ENCODE peak calls at places on chromosomes 12 and 14, in ten cellular contexts. One of them, this sample, is unnamed. For H3K9me3, the result is how much of the 10 kb centered on the place peaks cover.

GRCh38 chr14:101182476-101182875 is 279.0 kb upstream of the RTL1 start:
- DNase-seq in heart right ventricle: no peak
- DNase-seq in left ventricle myocardium inferior: no peak
- DNase-seq in mammary epithelial cell: no peak
- DNase-seq in adrenal gland: no peak
- DNase-seq in sigmoid colon: no peak
- DNase-seq in GM23248: no peak
- DNase-seq in mucosa of descending colon: no peak
- DNase-seq in A549: no peak
- DNase-seq in IMR-90: no peak
- DNase-seq in this sample: no peak

GRCh38 chr14:104212206-104213095 is 74.1 kb downstream of the KIF26A start:
- DNase-seq in heart right ventricle: no peak
- DNase-seq in left ventricle myocardium inferior: no peak
- DNase-seq in mammary epithelial cell: no peak
- DNase-seq in adrenal gland: no peak
- DNase-seq in sigmoid colon: no peak
- DNase-seq in GM23248: no peak
- DNase-seq in mucosa of descending colon: no peak
- DNase-seq in A549: no peak
- DNase-seq in IMR-90: no peak
- DNase-seq in this sample: no peak

GRCh38 chr12:23133471-23133870 is 508.5 kb downstream of the ETNK1 start:
- DNase-seq in heart right ventricle: no peak
- DNase-seq in left ventricle myocardium inferior: no peak
- DNase-seq in mammary epithelial cell: no peak
- DNase-seq in adrenal gland: no peak
- DNase-seq in sigmoid colon: no peak
- DNase-seq in GM23248: no peak
- DNase-seq in mucosa of descending colon: no peak
- DNase-seq in A549: no peak
- DNase-seq in IMR-90: no peak
- DNase-seq in this sample: no peak

GRCh38 chr12:88111074-88111652 is 30.7 kb downstream of the CEP290 start:
- DNase-seq in heart right ventricle: no peak
- DNase-seq in left ventricle myocardium inferior: no peak
- DNase-seq in mammary epithelial cell: peak
- DNase-seq in adrenal gland: no peak
- DNase-seq in sigmoid colon: no peak
- DNase-seq in GM23248: peak
- DNase-seq in mucosa of descending colon: peak
- DNase-seq in A549: peak
- DNase-seq in IMR-90: peak
- DNase-seq in this sample: no peak

GRCh38 chr14:53999061-53999488 is 42.5 kb upstream of the BMP4 start:
- DNase-seq in heart right ventricle: no peak
- DNase-seq in left ventricle myocardium inferior: no peak
- DNase-seq in mammary epithelial cell: peak
- DNase-seq in adrenal gland: no peak
- DNase-seq in sigmoid colon: no peak
- DNase-seq in GM23248: peak
- DNase-seq in mucosa of descending colon: no peak
- DNase-seq in A549: no peak
- DNase-seq in IMR-90: peak
- DNase-seq in this sample: no peak

GRCh38 chr12:124443929-124444712 is 123.3 kb downstream of the NCOR2 start:
- DNase-seq in heart right ventricle: no peak
- DNase-seq in left ventricle myocardium inferior: no peak
- DNase-seq in mammary epithelial cell: no peak
- DNase-seq in adrenal gland: no peak
- DNase-seq in sigmoid colon: no peak
- DNase-seq in GM23248: no peak
- DNase-seq in mucosa of descending colon: no peak
- DNase-seq in A549: no peak
- DNase-seq in IMR-90: peak
- DNase-seq in this sample: no peak

GRCh38 chr12:49292729-49293055 is 2.3 kb upstream of the PRPH start:
- DNase-seq in heart right ventricle: no peak
- DNase-seq in left ventricle myocardium inferior: no peak
- DNase-seq in mammary epithelial cell: no peak
- DNase-seq in adrenal gland: no peak
- DNase-seq in sigmoid colon: peak
- DNase-seq in GM23248: no peak
- DNase-seq in mucosa of descending colon: no peak
- DNase-seq in A549: no peak
- DNase-seq in IMR-90: no peak
- DNase-seq in this sample: no peak

GRCh38 chr14:36055052-36055378 is 121.5 kb downstream of the PTCSC3 start:
- DNase-seq in heart right ventricle: no peak
- DNase-seq in left ventricle myocardium inferior: no peak
- DNase-seq in mammary epithelial cell: no peak
- DNase-seq in adrenal gland: no peak
- DNase-seq in sigmoid colon: no peak
- DNase-seq in GM23248: no peak
- DNase-seq in mucosa of descending colon: no peak
- DNase-seq in A549: no peak
- DNase-seq in IMR-90: no peak
- DNase-seq in this sample: no peak

GRCh38 chr12:62679569-62679968 is 212.9 kb downstream of the MON2 start:
- DNase-seq in heart right ventricle: no peak
- DNase-seq in left ventricle myocardium inferior: no peak
- DNase-seq in mammary epithelial cell: no peak
- DNase-seq in adrenal gland: no peak
- DNase-seq in sigmoid colon: no peak
- DNase-seq in GM23248: no peak
- DNase-seq in mucosa of descending colon: no peak
- DNase-seq in A549: no peak
- DNase-seq in IMR-90: no peak
- DNase-seq in this sample: no peak

GRCh38 chr14:69043598-69044267 is 64.6 kb upstream of the ACTN1 start:
- DNase-seq in heart right ventricle: peak
- DNase-seq in left ventricle myocardium inferior: no peak
- DNase-seq in mammary epithelial cell: no peak
- DNase-seq in adrenal gland: peak
- DNase-seq in sigmoid colon: peak
- DNase-seq in GM23248: peak
- DNase-seq in mucosa of descending colon: no peak
- DNase-seq in A549: no peak
- DNase-seq in IMR-90: peak
- DNase-seq in this sample: no peak

GRCh38 chr12:53515291-53515680 is 8.0 kb upstream of the NPFF start:
- DNase-seq in heart right ventricle: no peak
- DNase-seq in left ventricle myocardium inferior: no peak
- DNase-seq in mammary epithelial cell: no peak
- DNase-seq in adrenal gland: no peak
- DNase-seq in sigmoid colon: no peak
- DNase-seq in GM23248: no peak
- DNase-seq in mucosa of descending colon: no peak
- DNase-seq in A549: no peak
- DNase-seq in IMR-90: no peak
- DNase-seq in this sample: no peak

GRCh38 chr14:63933110-63933509 is 80.3 kb downstream of the SYNE2 start:
- DNase-seq in heart right ventricle: no peak
- DNase-seq in left ventricle myocardium inferior: no peak
- DNase-seq in mammary epithelial cell: peak
- DNase-seq in adrenal gland: no peak
- DNase-seq in sigmoid colon: no peak
- DNase-seq in GM23248: no peak
- DNase-seq in mucosa of descending colon: no peak
- DNase-seq in A549: no peak
- DNase-seq in IMR-90: no peak
- DNase-seq in this sample: no peak

GRCh38 chr12:108890208-108890607 is 10.3 kb downstream of the DAO start:
- DNase-seq in heart right ventricle: no peak
- DNase-seq in left ventricle myocardium inferior: no peak
- DNase-seq in mammary epithelial cell: no peak
- DNase-seq in adrenal gland: no peak
- DNase-seq in sigmoid colon: no peak
- DNase-seq in GM23248: peak
- DNase-seq in mucosa of descending colon: no peak
- DNase-seq in A549: no peak
- DNase-seq in IMR-90: peak
- DNase-seq in this sample: no peak

GRCh38 chr12:118855858-118856257 is 125.5 kb upstream of the SRRM4 start:
- DNase-seq in heart right ventricle: no peak
- DNase-seq in left ventricle myocardium inferior: no peak
- DNase-seq in mammary epithelial cell: no peak
- DNase-seq in adrenal gland: no peak
- DNase-seq in sigmoid colon: no peak
- DNase-seq in GM23248: no peak
- DNase-seq in mucosa of descending colon: no peak
- DNase-seq in A549: no peak
- DNase-seq in IMR-90: no peak
- DNase-seq in this sample: no peak

DNA sequence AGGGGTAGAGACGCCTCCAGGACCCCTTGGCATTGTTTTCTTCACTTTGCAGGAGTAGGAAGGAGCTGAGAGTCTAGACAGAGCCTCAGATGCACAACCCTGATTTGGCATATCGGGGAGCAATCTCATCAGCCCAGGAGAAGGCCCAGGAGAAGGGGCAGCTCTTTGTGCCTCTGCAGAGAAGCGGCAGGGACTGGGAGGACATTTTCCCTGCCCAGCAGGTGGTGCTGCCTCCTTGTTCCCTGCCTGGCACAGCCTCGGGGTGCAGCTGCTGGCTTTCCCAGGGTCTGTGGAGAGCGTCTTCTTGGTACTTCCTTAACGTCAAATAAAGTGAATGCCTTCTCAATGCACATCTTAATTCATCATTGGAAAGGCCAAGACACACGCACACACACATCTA is 419.5 kb downstream of the TMEM121 start:
- DNase-seq in heart right ventricle: no peak
- DNase-seq in left ventricle myocardium inferior: no peak
- DNase-seq in mammary epithelial cell: no peak
- DNase-seq in adrenal gland: no peak
- DNase-seq in sigmoid colon: no peak
- DNase-seq in GM23248: no peak
- DNase-seq in mucosa of descending colon: no peak
- DNase-seq in A549: no peak
- DNase-seq in IMR-90: no peak
- DNase-seq in this sample: no peak
- H3K9me3 ChIP-seq in heart right ventricle: under half
- H3K9me3 ChIP-seq in left ventricle myocardium inferior: under half
- H3K9me3 ChIP-seq in mammary epithelial cell: under half
- H3K9me3 ChIP-seq in adrenal gland: under half
- H3K9me3 ChIP-seq in sigmoid colon: under half
- H3K9me3 ChIP-seq in GM23248: under half
- H3K9me3 ChIP-seq in mucosa of descending colon: under half
- H3K9me3 ChIP-seq in A549: under half
- H3K9me3 ChIP-seq in IMR-90: under half
- H3K9me3 ChIP-seq in this sample: under half

DNA sequence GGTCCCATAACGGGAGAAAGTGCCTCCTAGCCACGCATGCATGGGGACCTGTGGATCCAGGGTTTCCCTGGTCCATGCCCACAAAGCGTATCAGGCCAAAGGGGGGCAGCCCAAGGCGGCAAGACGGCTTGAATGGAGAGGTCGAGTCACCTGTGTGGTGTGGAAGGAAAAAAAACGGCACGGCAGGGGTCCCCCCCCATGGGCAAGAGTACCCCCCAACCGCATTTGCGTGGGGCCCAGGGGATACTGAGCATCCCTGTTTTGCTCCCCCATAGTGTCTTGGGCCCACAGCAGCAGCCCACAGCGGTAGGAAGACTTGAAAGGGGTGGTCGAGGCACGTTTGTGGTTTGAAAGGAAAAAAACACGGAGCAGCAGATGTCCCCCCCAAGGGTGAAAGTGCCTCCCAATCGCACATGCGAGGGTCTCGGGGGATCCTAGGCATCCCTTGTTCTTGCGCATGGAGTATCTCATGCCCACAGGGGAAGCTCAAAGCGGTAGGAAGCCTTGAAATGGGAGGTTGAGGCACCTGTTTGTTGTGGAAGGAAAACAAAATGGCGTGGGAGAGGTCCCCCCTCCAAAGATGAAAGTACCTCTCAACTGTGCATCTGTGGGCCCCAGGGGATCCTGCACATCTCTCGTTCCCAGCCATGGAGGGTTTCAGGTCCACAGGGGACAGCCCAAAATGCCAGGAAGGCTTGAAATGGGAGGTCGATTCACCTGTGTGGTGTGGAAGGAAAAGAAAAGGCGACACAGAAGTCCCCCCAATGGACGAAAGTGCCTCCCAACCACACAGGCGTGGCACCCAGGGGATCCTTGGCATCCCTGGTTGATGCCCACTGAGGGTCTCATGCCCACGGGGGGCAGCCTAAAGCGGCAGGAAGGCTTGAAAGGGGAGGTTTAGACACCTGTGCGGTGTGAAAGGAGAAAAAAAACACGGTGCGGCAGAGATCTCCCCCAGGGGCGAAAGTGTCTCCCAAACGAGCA is 577.5 kb downstream of the ALG10 start:
- DNase-seq in heart right ventricle: no peak
- DNase-seq in left ventricle myocardium inferior: no peak
- DNase-seq in mammary epithelial cell: no peak
- DNase-seq in adrenal gland: no peak
- DNase-seq in sigmoid colon: peak
- DNase-seq in GM23248: no peak
- DNase-seq in mucosa of descending colon: no peak
- DNase-seq in A549: no peak
- DNase-seq in IMR-90: no peak
- DNase-seq in this sample: no peak
- H3K9me3 ChIP-seq in heart right ventricle: under half
- H3K9me3 ChIP-seq in left ventricle myocardium inferior: half or more
- H3K9me3 ChIP-seq in mammary epithelial cell: half or more
- H3K9me3 ChIP-seq in adrenal gland: under half
- H3K9me3 ChIP-seq in sigmoid colon: half or more
- H3K9me3 ChIP-seq in GM23248: under half
- H3K9me3 ChIP-seq in mucosa of descending colon: half or more
- H3K9me3 ChIP-seq in A549: under half
- H3K9me3 ChIP-seq in IMR-90: half or more
- H3K9me3 ChIP-seq in this sample: under half

GRCh38 chr12:130606245-130606644 is 109.9 kb downstream of the RIMBP2 start:
- DNase-seq in heart right ventricle: no peak
- DNase-seq in left ventricle myocardium inferior: no peak
- DNase-seq in mammary epithelial cell: no peak
- DNase-seq in adrenal gland: no peak
- DNase-seq in sigmoid colon: no peak
- DNase-seq in GM23248: no peak
- DNase-seq in mucosa of descending colon: no peak
- DNase-seq in A549: no peak
- DNase-seq in IMR-90: no peak
- DNase-seq in this sample: no peak
- H3K9me3 ChIP-seq in heart right ventricle: under half
- H3K9me3 ChIP-seq in left ventricle myocardium inferior: under half
- H3K9me3 ChIP-seq in mammary epithelial cell: under half
- H3K9me3 ChIP-seq in adrenal gland: under half
- H3K9me3 ChIP-seq in sigmoid colon: under half
- H3K9me3 ChIP-seq in GM23248: under half
- H3K9me3 ChIP-seq in mucosa of descending colon: under half
- H3K9me3 ChIP-seq in A549: under half
- H3K9me3 ChIP-seq in IMR-90: under half
- H3K9me3 ChIP-seq in this sample: under half

DNA sequence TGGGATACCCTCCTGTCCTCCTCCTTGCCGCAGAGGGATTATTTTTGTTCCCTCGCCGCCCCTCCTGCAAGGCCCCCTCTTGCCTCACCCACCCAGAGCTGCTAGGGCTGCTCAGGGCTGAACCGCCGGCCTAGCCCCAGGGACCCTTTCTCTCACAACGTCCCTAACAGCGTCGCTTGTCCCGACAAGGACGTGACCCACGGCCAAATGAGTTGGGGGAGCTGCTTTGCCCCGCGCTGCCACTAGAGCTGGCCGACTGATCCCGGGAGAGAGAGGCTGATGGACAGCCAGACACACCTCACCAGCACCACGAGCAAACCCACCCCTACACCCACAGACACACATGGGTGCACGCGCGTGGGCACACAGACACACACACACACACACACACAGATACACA is 154.6 kb upstream of the ALG10B start:
- DNase-seq in heart right ventricle: no peak
- DNase-seq in left ventricle myocardium inferior: no peak
- DNase-seq in mammary epithelial cell: no peak
- DNase-seq in adrenal gland: no peak
- DNase-seq in sigmoid colon: no peak
- DNase-seq in GM23248: no peak
- DNase-seq in mucosa of descending colon: no peak
- DNase-seq in A549: no peak
- DNase-seq in IMR-90: no peak
- DNase-seq in this sample: no peak
- H3K9me3 ChIP-seq in heart right ventricle: under half
- H3K9me3 ChIP-seq in left ventricle myocardium inferior: under half
- H3K9me3 ChIP-seq in mammary epithelial cell: under half
- H3K9me3 ChIP-seq in adrenal gland: under half
- H3K9me3 ChIP-seq in sigmoid colon: under half
- H3K9me3 ChIP-seq in GM23248: under half
- H3K9me3 ChIP-seq in mucosa of descending colon: under half
- H3K9me3 ChIP-seq in A549: under half
- H3K9me3 ChIP-seq in IMR-90: under half
- H3K9me3 ChIP-seq in this sample: under half